ENCODE peak calls at places on chromosome 21, in seven cellular contexts. R is mesendoderm, S is H9, W is IMR-90, U is neuronal stem cell, M is mesenchymal stem cell, F is H1. J is an unnamed sample.

GRCh38 chr21:42563261-42564045 is 49.8 kb downstream of the SLC37A1 start:
- DNase-seq in R (no peak), S (no peak), W (no peak), U (no peak), M (no peak), F (no peak), J (no peak)

GRCh38 chr21:31248598-31248997 is 95.5 kb downstream of the TIAM1 start:
- DNase-seq in R (peak; percentile 20), S (no peak), W (peak; percentile 63), U (no peak), M (peak; percentile 68), F (no peak), J (peak; percentile 82)

GRCh38 chr21:42818328-42818749 is 61.0 kb downstream of the WDR4 start:
- DNase-seq in R (peak; percentile 56), S (peak; percentile 63), W (peak; percentile 39), U (no peak), M (peak; percentile 55), F (peak; percentile 80), J (peak; percentile 61)

GRCh38 chr21:14121719-14122118 is 89.0 kb downstream of the LIPI start:
- DNase-seq in R (no peak), S (no peak), W (no peak), U (no peak), M (no peak), F (no peak), J (no peak)

GRCh38 chr21:21712761-21713558 is 714.8 kb downstream of the NCAM2 start:
- DNase-seq in R (no peak), S (no peak), W (peak; percentile 62), U (no peak), M (peak; percentile 2), F (no peak), J (no peak)

GRCh38 chr21:43294194-43294902 is 125.5 kb downstream of the CRYAA start:
- DNase-seq in R (no peak), S (no peak), W (no peak), U (no peak), M (no peak), F (no peak), J (no peak)

GRCh38 chr21:38916214-38916964 is 110.7 kb downstream of the ETS2 start:
- DNase-seq in R (peak; percentile 31), S (no peak), W (no peak), U (no peak), M (no peak), F (no peak), J (no peak)

GRCh38 chr21:39869141-39869818 is 2.0 kb downstream of the PCP4 start:
- DNase-seq in R (no peak), S (no peak), W (no peak), U (no peak), M (no peak), F (no peak), J (no peak)

GRCh38 chr21:21807598-21807903 is 809.3 kb downstream of the NCAM2 start:
- DNase-seq in R (no peak), S (no peak), W (no peak), U (no peak), M (no peak), F (no peak), J (no peak)

GRCh38 chr21:39385299-39386145 is 36.6 kb upstream of the HMGN1 start:
- DNase-seq in R (no peak), S (no peak), W (peak; percentile 75), U (no peak), M (no peak), F (no peak), J (peak; percentile 80)

GRCh38 chr21:37436180-37436579 is 69.6 kb downstream of the DYRK1A start:
- DNase-seq in R (no peak), S (no peak), W (no peak), U (no peak), M (no peak), F (no peak), J (no peak)
- H3K4me1 ChIP-seq in R (no peaks in the 10 kb centered on the region), S (peaks cover 3% of the 10 kb centered on the region), W (peaks cover 2% of the 10 kb centered on the region), U (peaks cover 3% of the 10 kb centered on the region), M (peaks cover 2% of the 10 kb centered on the region), F (peaks cover 6% of the 10 kb centered on the region), J (no peaks in the 10 kb centered on the region)

DNA sequence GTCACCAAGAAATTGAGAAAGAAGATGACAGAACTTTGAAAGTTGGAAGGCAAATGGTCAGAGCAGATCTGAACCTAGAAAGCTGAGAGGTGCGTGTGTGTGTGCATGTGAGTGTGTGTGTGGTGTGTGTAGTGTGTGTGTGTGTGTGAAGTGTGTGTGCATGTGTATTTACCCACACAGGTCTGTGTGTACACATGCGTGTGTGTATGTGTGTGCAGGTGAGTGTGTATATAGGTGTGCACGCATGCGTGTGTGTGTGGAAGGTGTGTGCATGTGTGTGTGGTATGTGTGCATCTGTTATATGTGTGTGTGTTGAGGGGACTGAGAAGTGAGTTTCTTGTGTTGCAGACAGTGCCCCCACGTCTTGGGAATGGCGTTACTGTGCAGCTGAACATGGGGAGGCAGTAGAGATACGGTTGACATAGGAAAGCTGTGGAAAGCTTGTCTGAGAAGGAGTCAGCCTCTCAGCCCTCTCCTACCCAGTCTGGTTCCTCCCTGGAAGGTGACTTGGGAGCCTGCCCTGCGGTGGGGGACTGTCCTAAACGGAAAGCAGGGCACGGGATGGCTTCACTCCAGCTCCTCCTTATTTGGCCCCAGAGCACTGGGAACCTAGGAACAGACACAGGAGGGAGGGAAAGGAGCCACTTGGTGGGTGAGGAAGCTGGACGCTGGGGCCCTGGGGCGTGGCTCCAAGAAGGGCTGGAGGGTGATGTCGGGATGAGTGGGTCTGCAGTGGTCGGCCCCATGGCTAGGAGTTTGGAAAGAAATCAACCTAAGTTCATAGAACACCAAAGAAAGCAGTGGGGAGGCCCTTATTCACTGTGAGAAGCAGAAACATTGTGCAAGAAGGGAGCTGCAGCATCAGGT is 97.2 kb downstream of the PCBP3 start:
- DNase-seq in R (peak; percentile 16), S (no peak), W (no peak), U (no peak), M (no peak), F (peak; percentile 44), J (no peak)
- H2BK120ac ChIP-seq in R (no peak overlapping the region), S (no peak overlapping the region), W (no peak overlapping the region), U (no peak overlapping the region), M (no peak overlapping the region), F (no peak overlapping the region), J (no peak overlapping the region)

GRCh38 chr21:29080454-29080930 is 7.0 kb upstream of the CCT8 start:
- DNase-seq in R (no peak), S (no peak), W (peak; percentile 37), U (no peak), M (no peak), F (no peak), J (no peak)

GRCh38 chr21:29078884-29079765 is 5.7 kb upstream of the CCT8 start:
- DNase-seq in R (no peak), S (no peak), W (no peak), U (no peak), M (peak; percentile 29), F (no peak), J (no peak)

GRCh38 chr21:29075706-29076447 is 2.4 kb upstream of the CCT8 start:
- DNase-seq in R (no peak), S (no peak), W (peak; percentile 35), U (no peak), M (no peak), F (no peak), J (no peak)

GRCh38 chr21:29074783-29075182 is 1.3 kb upstream of the CCT8 start:
- DNase-seq in R (no peak), S (no peak), W (no peak), U (no peak), M (no peak), F (no peak), J (no peak)

GRCh38 chr21:29077651-29078090 is 4.2 kb upstream of the CCT8 start:
- DNase-seq in R (no peak), S (no peak), W (peak; percentile 48), U (no peak), M (no peak), F (no peak), J (no peak)
- H3K9ac ChIP-seq in R (no peak overlapping the region), S (no peak overlapping the region), W (peak overlapping the region; percentile 64), U (no peak overlapping the region), M (peak overlapping the region; percentile 86), F (no peak overlapping the region), J (no peak overlapping the region)

GRCh38 chr21:35266546-35266945 is 217.4 kb upstream of the RUNX1 start:
- DNase-seq in R (peak; percentile 14), S (no peak), W (no peak), U (no peak), M (no peak), F (no peak), J (peak; percentile 92)
- H3K4me1 ChIP-seq in R (no peaks in the 10 kb centered on the region), S (no peaks in the 10 kb centered on the region), W (peaks cover 4% of the 10 kb centered on the region), U (no peaks in the 10 kb centered on the region), M (no peaks in the 10 kb centered on the region), F (no peaks in the 10 kb centered on the region), J (peaks cover 2% of the 10 kb centered on the region)

GRCh38 chr21:34279883-34280282 is 83.9 kb upstream of the KCNE2 start:
- DNase-seq in R (no peak), S (no peak), W (no peak), U (no peak), M (no peak), F (no peak), J (no peak)
- H2BK120ac ChIP-seq in R (no peak overlapping the region), S (no peak overlapping the region), W (no peak overlapping the region), U (no peak overlapping the region), M (no peak overlapping the region), F (no peak overlapping the region), J (no peak overlapping the region)

GRCh38 chr21:46122241-46122671 is 24.3 kb downstream of the COL6A2 start:
- DNase-seq in R (no peak), S (no peak), W (peak; percentile 78), U (no peak), M (peak; percentile 33), F (no peak), J (no peak)
- H3K9ac ChIP-seq in R (no peak overlapping the region), S (no peak overlapping the region), W (no peak overlapping the region), U (no peak overlapping the region), M (peak overlapping the region; percentile 2), F (no peak overlapping the region), J (no peak overlapping the region)

J was measured in trophoblast cell.